ENCODE peak calls at places on chromosomes 6 and 20, in four cellular contexts. C, H, V and B are unnamed samples. For H3K79me2, the result is how much of the 10 kb centered on the place peaks cover.

GRCh38 chr20:36856196-36856595 is 19.7 kb upstream of the TLDC2 start:
- DNase-seq in C (peak), H (no peak), V (no peak), B (no peak)

GRCh38 chr20:34066476-34067090 is 45.5 kb downstream of the EIF2S2 start:
- DNase-seq in C (no peak), H (no peak), V (no peak), B (peak)

GRCh38 chr20:12391099-12391498 is 473.4 kb downstream of the BTBD3 start:
- DNase-seq in C (no peak), H (no peak), V (no peak), B (no peak)

GRCh38 chr20:63624486-63624885 is 2.4 kb downstream of the GMEB2 start:
- DNase-seq in C (no peak), H (peak), V (no peak), B (peak)

GRCh38 chr6:47655719-47656595 is 42.4 kb upstream of the ADGRF4 start:
- DNase-seq in C (peak), H (peak), V (no peak), B (peak)

GRCh38 chr6:308768-309167 is 16.5 kb downstream of the DUSP22 start:
- DNase-seq in C (no peak), H (no peak), V (no peak), B (no peak)

GRCh38 chr6:120558294-120558693 is 776.0 kb downstream of the TBC1D32 start:
- DNase-seq in C (no peak), H (no peak), V (no peak), B (no peak)

GRCh38 chr6:78810698-78811097 is 56.7 kb upstream of the IRAK1BP1 start:
- DNase-seq in C (no peak), H (no peak), V (no peak), B (no peak)

GRCh38 chr6:116263353-116263752 is 9.5 kb upstream of the TSPYL4 start:
- DNase-seq in C (no peak), H (no peak), V (no peak), B (no peak)

GRCh38 chr20:20772492-20773047 is 60.1 kb upstream of the RALGAPA2 start:
- DNase-seq in C (no peak), H (no peak), V (no peak), B (no peak)

GRCh38 chr6:130063806-130064205 is 45.4 kb downstream of the L3MBTL3 start:
- DNase-seq in C (no peak), H (no peak), V (no peak), B (peak)

GRCh38 chr6:17429381-17430061 is 36.1 kb downstream of the CAP2 start:
- DNase-seq in C (no peak), H (no peak), V (no peak), B (peak)

GRCh38 chr6:158121335-158121734 is 46.7 kb downstream of the SERAC1 start:
- DNase-seq in C (no peak), H (no peak), V (no peak), B (no peak)

GRCh38 chr6:14231546-14232280 is 114.1 kb downstream of the CD83 start:
- DNase-seq in C (no peak), H (no peak), V (no peak), B (no peak)

GRCh38 chr6:134534708-134535149 is 216.8 kb upstream of the SGK1 start:
- DNase-seq in C (peak), H (no peak), V (no peak), B (peak)

GRCh38 chr6:145836767-145837166 is 22.2 kb upstream of the FBXO30 start:
- DNase-seq in C (no peak), H (no peak), V (no peak), B (peak)

GRCh38 chr6:166638566-166638965 is 11.5 kb upstream of the RPS6KA2 start:
- DNase-seq in C (no peak), H (no peak), V (no peak), B (no peak)

GRCh38 chr6:7545509-7546369 is 4.3 kb downstream of the DSP start:
- DNase-seq in C (no peak), H (no peak), V (no peak), B (peak)

GRCh38 chr20:8431538-8432434 is 299.7 kb downstream of the PLCB1 start:
- DNase-seq in C (no peak), H (peak), V (no peak), B (no peak)

GRCh38 chr6:139765825-139766285 is 391.4 kb upstream of the CITED2 start:
- DNase-seq in C (peak), H (no peak), V (no peak), B (peak)

GRCh38 chr6:84150680-84151079 is 76.8 kb downstream of the CEP162 start:
- DNase-seq in C (no peak), H (no peak), V (no peak), B (peak)

GRCh38 chr20:45017859-45018258 is 51.5 kb downstream of the STK4 start:
- DNase-seq in C (no peak), H (no peak), V (no peak), B (no peak)

GRCh38 chr6:24935753-24936152 is at the start of gene RIPOR2:
- DNase-seq in C (no peak), H (peak), V (no peak), B (no peak)

GRCh38 chr20:15708984-15709598 is 864.2 kb downstream of the KIF16B start:
- DNase-seq in C (no peak), H (peak), V (peak), B (peak)

GRCh38 chr6:31574106-31575061 is 981 bp upstream of the TNF start:
- DNase-seq in C (no peak), H (no peak), V (no peak), B (no peak)

GRCh38 chr6:147625946-147626345 is 117.5 kb downstream of the SAMD5 start:
- DNase-seq in C (no peak), H (no peak), V (no peak), B (no peak)

DNA sequence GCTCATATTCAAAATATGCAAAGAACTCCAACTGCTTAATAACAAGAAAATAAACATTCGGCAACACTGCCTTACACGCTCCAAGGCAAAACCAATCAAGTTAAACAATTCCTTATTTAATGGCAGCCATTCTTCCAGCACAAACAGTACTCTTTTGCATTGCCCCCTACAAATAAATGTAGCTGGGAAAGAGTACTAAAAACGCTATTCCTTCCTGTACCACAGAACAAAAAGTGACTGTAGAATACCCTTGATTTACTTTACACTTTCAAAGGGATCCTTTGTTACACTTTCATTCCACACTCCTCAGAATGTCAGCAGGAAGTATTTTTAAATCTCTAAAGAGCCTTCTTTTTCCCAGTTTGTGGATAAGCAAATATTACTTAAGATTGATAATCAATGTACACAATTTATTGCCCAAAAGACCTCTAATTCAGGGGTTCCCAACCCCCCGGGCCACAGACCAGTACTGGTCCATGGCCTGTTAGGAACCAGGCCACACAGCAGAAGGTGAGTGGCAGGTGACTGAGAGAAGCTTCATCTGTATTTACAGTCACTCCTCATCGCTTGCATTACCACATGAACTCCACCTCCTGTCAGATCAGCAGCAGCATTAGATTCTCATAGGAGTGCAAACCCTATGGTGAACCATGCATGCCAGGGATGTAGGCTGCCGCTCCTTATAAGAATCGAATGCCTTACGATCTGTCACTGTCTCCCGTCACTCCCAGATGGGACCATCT is 51.6 kb downstream of the MBOAT1 start:
- DNase-seq in C (no peak), H (no peak), V (no peak), B (no peak)
- H3K79me2 ChIP-seq in C (under half), H (under half), V (half or more), B (under half)

DNA sequence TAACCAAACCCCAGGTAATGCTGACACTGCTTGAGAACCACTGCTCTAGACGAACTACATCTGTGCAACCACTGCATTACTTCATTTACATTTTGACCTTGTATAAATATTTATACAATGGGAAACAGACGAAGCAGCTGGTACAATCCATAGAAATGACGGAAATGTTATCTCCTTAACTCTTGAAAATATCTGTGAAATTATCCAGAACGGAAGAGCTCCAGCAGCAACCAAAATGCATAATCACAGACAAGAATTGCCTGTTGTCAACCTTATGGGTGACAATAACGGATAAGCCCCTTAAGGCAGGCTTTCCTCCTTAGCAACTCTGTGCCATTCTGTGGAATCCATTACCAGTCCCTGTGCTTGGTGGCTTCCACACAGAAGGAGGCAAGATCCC is 115.4 kb downstream of the DTNBP1 start:
- DNase-seq in C (no peak), H (peak), V (no peak), B (no peak)
- H3K79me2 ChIP-seq in C (under half), H (under half), V (under half), B (under half)

GRCh38 chr20:52727740-52728456 is 244.3 kb upstream of the TSHZ2 start:
- DNase-seq in C (no peak), H (no peak), V (no peak), B (no peak)
- H3K79me2 ChIP-seq in C (under half), H (under half), V (under half), B (under half)

DNA sequence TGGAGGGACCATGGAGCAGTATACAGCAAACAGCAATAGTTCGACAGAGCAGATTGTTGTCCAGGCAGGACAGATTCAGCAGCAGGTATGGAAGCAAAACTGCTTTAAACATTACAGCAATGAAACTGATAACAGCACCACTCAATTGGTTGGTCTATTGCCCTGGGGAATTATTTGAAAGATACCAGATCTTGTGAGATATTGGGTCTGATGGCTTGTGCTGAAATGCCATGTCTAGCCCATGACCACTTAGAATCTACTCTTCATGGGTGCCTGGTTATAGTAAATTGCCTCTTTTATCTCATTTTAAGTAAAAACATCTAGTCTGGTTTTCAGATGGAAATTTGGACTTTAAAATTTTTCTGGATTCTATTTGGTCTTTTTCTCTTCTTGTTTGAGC is 6.3 kb downstream of the NFYA start:
- DNase-seq in C (no peak), H (no peak), V (no peak), B (no peak)
- H3K79me2 ChIP-seq in C (half or more), H (half or more), V (half or more), B (half or more)

DNA sequence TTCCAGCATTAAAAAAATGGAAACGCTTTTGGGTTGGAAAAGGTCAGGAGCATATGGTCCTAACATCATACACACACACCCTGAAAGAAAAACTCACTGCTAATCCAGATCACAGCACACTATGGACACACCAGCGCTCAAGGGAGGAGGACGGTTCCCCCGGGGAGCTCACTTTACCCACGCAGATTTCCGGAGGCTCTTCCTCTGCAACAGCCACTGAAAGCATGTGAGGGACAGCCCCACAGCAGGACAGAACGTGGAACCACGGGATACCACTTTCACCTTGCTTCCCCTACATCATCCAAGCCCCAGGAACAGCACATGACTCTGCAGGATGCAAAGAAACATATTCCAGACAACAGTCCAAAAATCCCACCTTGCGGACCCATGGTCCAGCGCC is 13.2 kb downstream of the SNHG17 start:
- DNase-seq in C (no peak), H (no peak), V (no peak), B (no peak)
- H3K79me2 ChIP-seq in C (under half), H (under half), V (half or more), B (under half)

GRCh38 chr20:35833271-35833670 is 61.5 kb downstream of the PHF20 start:
- DNase-seq in C (no peak), H (no peak), V (no peak), B (no peak)
- H3K79me2 ChIP-seq in C (under half), H (half or more), V (under half), B (under half)

GRCh38 chr6:10690651-10691445 is 3.6 kb downstream of the C6orf52 start:
- DNase-seq in C (no peak), H (peak), V (no peak), B (no peak)

GRCh38 chr6:10692965-10693538 is 1.4 kb downstream of the C6orf52 start:
- DNase-seq in C (no peak), H (peak), V (no peak), B (no peak)

GRCh38 chr6:10694302-10695085 is at the start of the genes C6orf52 and PAK1IP1:
- DNase-seq in C (peak), H (peak), V (peak), B (peak)

GRCh38 chr6:10696655-10697054 is 1.9 kb downstream of the PAK1IP1 start:
- DNase-seq in C (no peak), H (no peak), V (no peak), B (no peak)

GRCh38 chr6:10695086-10695657 is 400 bp downstream of the PAK1IP1 start:
- DNase-seq in C (no peak), H (no peak), V (peak), B (no peak)
- H3K79me2 ChIP-seq in C (under half), H (half or more), V (half or more), B (under half)

GRCh38 chr6:41922154-41922553 is 855 bp downstream of the BYSL start:
- DNase-seq in C (no peak), H (no peak), V (no peak), B (no peak)

GRCh38 chr6:41927253-41927652 is 6.0 kb downstream of the BYSL start:
- DNase-seq in C (no peak), H (no peak), V (no peak), B (no peak)

GRCh38 chr6:41920921-41921711 is at the start of the genes BYSL and MED20:
- DNase-seq in C (peak), H (peak), V (peak), B (peak)

GRCh38 chr6:41917528-41917927 is 3.4 kb downstream of the MED20 start:
- DNase-seq in C (peak), H (no peak), V (no peak), B (peak)

DNA sequence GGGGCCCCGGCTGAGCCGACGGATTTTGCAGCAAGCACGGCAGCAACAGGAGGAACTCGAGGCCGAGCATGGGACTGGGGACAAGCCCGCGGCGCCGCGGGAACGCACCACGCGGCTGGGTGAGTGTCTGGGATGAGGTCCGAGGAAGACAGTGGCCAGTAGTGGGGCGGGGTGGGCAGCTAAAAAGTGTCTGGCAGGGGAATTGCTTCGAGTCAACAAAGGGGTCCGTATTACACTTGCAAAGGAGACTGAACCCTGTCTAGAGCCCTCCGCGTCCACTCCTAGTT is 356 bp downstream of the BYSL start:
- DNase-seq in C (no peak), H (no peak), V (peak), B (no peak)
- H3K79me2 ChIP-seq in C (half or more), H (half or more), V (half or more), B (half or more)